ENCODE peak calls at places on chromosome 15, in four cellular contexts. M is hepatocyte, W is AG04450, K is aorta. F is an unnamed sample.

GRCh38 chr15:65044724-65045481 is at the start of gene SLC51B:
- DNase-seq in M (peak), W (no peak), K (no peak), F (peak)

GRCh38 chr15:63135804-63136203 is 14.1 kb downstream of the LACTB start:
- DNase-seq in M (no peak), K (no peak), W (peak), F (no peak)

GRCh38 chr15:66864086-66864830 is 162.2 kb downstream of the SMAD6 start:
- DNase-seq in M (no peak), W (no peak), K (peak), F (no peak)

GRCh38 chr15:48644498-48644826 is 1.0 kb downstream of the FBN1 start:
- DNase-seq in W (no peak), M (no peak), K (no peak), F (no peak)

GRCh38 chr15:56490461-56490860 is 25.5 kb upstream of the MNS1 start:
- DNase-seq in W (no peak), M (peak), K (no peak), F (no peak)

GRCh38 chr15:59406446-59406845 is 31.5 kb upstream of the FAM81A start:
- DNase-seq in M (no peak), K (no peak), W (no peak), F (no peak)

GRCh38 chr15:45573961-45574629 is 13.1 kb upstream of the BLOC1S6 start:
- DNase-seq in M (peak), W (no peak), K (no peak), F (peak)

GRCh38 chr15:48717458-48717857 is 71.9 kb upstream of the FBN1 start:
- DNase-seq in W (no peak), K (no peak), M (no peak), F (no peak)

GRCh38 chr15:77126927-77127326 is 56.0 kb upstream of the TSPAN3 start:
- DNase-seq in W (no peak), M (no peak), K (no peak), F (no peak)

GRCh38 chr15:90414408-90415028 is 26.5 kb downstream of the IQGAP1 start:
- DNase-seq in K (no peak), M (peak), W (no peak), F (no peak)

GRCh38 chr15:78691873-78692421 is 50.9 kb upstream of the CHRNB4 start:
- DNase-seq in W (no peak), M (no peak), K (no peak), F (no peak)

GRCh38 chr15:38048001-38048455 is 113.6 kb downstream of the TMCO5A start:
- DNase-seq in M (no peak), K (no peak), W (no peak), F (no peak)

GRCh38 chr15:45795487-45796069 is 160.7 kb downstream of the SQOR start:
- DNase-seq in W (no peak), M (peak), K (no peak), F (peak)

GRCh38 chr15:29018406-29018805 is 132.6 kb downstream of the APBA2 start:
- DNase-seq in K (no peak), M (no peak), W (no peak), F (no peak)

GRCh38 chr15:70835415-70835814 is 18.5 kb downstream of the LARP6 start:
- DNase-seq in M (no peak), W (no peak), K (peak), F (no peak)

GRCh38 chr15:42156266-42156922 is at the start of gene PLA2G4F:
- DNase-seq in K (no peak), M (peak), W (no peak), F (peak)

GRCh38 chr15:84600331-84600686 is 500 bp upstream of the ZSCAN2 start:
- DNase-seq in K (peak), M (peak), W (peak), F (peak)

GRCh38 chr15:72536506-72536905 is 62.4 kb downstream of the ARIH1 start:
- DNase-seq in W (no peak), K (no peak), M (no peak), F (no peak)

GRCh38 chr15:98753726-98754125 is 105.4 kb downstream of the IGF1R start:
- DNase-seq in M (no peak), W (no peak), K (no peak), F (no peak)

GRCh38 chr15:69557340-69558137 is 104.9 kb downstream of the RPLP1 start:
- DNase-seq in K (no peak), M (peak), W (peak), F (peak)

GRCh38 chr15:87038404-87038803 is 958.7 kb downstream of the AGBL1 start:
- DNase-seq in K (no peak), M (no peak), W (no peak), F (no peak)

GRCh38 chr15:78243491-78243941 is 9.2 kb upstream of the ACSBG1 start:
- DNase-seq in W (no peak), M (no peak), K (peak), F (peak)

GRCh38 chr15:33425149-33425548 is 114.4 kb downstream of the RYR3 start:
- DNase-seq in M (peak), W (no peak), K (no peak), F (no peak)

GRCh38 chr15:50906954-50907865 is 1.3 kb upstream of the AP4E1 start:
- DNase-seq in K (no peak), M (peak), W (no peak), F (peak)

GRCh38 chr15:68278345-68279217 is 1.0 kb downstream of the FEM1B start:
- DNase-seq in M (no peak), K (peak), W (no peak), F (peak)

GRCh38 chr15:93138681-93139080 is 49.7 kb upstream of the RGMA start:
- DNase-seq in W (no peak), M (no peak), K (no peak), F (no peak)

GRCh38 chr15:70014311-70014707 is 83.4 kb downstream of the TLE3 start:
- DNase-seq in W (no peak), K (no peak), M (no peak), F (no peak)

GRCh38 chr15:67082007-67082536 is 16.7 kb downstream of the SMAD3 start:
- DNase-seq in W (no peak), M (no peak), K (peak), F (no peak)

GRCh38 chr15:60721706-60722105 is 242.8 kb upstream of the ICE2 start:
- DNase-seq in M (peak), K (no peak), W (peak), F (no peak)

GRCh38 chr15:51864408-51865056 is 35.1 kb downstream of the TMOD3 start:
- DNase-seq in M (no peak), W (no peak), K (no peak), F (no peak)

GRCh38 chr15:34776706-34777105 is 18.6 kb downstream of the ACTC1 start:
- DNase-seq in W (no peak), M (no peak), K (no peak), F (no peak)

GRCh38 chr15:70044168-70044567 is 53.5 kb downstream of the TLE3 start:
- DNase-seq in K (no peak), W (no peak), M (no peak), F (no peak)

GRCh38 chr15:45855907-45856579 is 221.2 kb downstream of the SQOR start:
- DNase-seq in K (no peak), M (peak), W (no peak), F (no peak)

GRCh38 chr15:69398541-69398940 is 15.6 kb upstream of the KIF23 start:
- DNase-seq in M (no peak), K (no peak), W (no peak), F (no peak)

GRCh38 chr15:91376016-91376415 is 276.0 kb downstream of the SV2B start:
- DNase-seq in W (no peak), K (no peak), M (no peak), F (no peak)

GRCh38 chr15:72368895-72369294 is 6.9 kb downstream of the HEXA start:
- DNase-seq in K (no peak), M (no peak), W (no peak), F (no peak)

GRCh38 chr15:29208352-29208751 is 61.3 kb downstream of the NSMCE3 start:
- DNase-seq in W (no peak), K (no peak), M (no peak), F (peak)